ENCODE peak calls at places on chromosome 3, in eight cellular contexts. I is activated gamma-delta T cell treated with Interleukin-2 at 50 U/mL for 16 hours; W is NCI-H1436; V is pons; T is NB4; R is amniotic stem cell; U is activated CD4-positive, CD25-positive, alpha-beta regulatory T cell treated with anti-CD3 and anti-CD28 coated beads, Interleukin-2, amount 50 U/mL, for 72 hours; C is H9. Q is an unnamed sample.
A peak's percentile ranks its signal among the peaks of the same experiment; 100 is the strongest.

GRCh38 chr3:123816673-123817207 is 67.4 kb downstream of the MYLK start:
- DNase-seq in I (no peak), W (no peak), V (no peak), T (no peak), R (peak; percentile 63), U (no peak), C (no peak), Q (no peak)

GRCh38 chr3:169634618-169635236 is 28.8 kb downstream of the MECOM start:
- DNase-seq in I (no peak), W (peak; percentile 53), V (no peak), T (no peak), R (no peak), U (no peak), C (no peak), Q (no peak)

GRCh38 chr3:58164916-58165821 is 45.6 kb downstream of the DNASE1L3 start:
- DNase-seq in I (no peak), W (no peak), V (no peak), T (no peak), R (no peak), U (no peak), C (no peak), Q (no peak)

GRCh38 chr3:72205297-72205696 is 420.3 kb upstream of the PROK2 start:
- DNase-seq in I (no peak), W (no peak), V (no peak), T (no peak), R (no peak), U (no peak), C (no peak), Q (no peak)

GRCh38 chr3:127671523-127672428 is 976 bp upstream of the ABTB1 start:
- DNase-seq in I (peak; percentile 24), W (no peak), V (no peak), T (peak; percentile 33), R (no peak), U (peak; percentile 29), C (no peak), Q (peak; percentile 33)

GRCh38 chr3:26712211-26713026 is 89.8 kb downstream of the LRRC3B start:
- DNase-seq in I (no peak), W (peak; percentile 3), V (peak; percentile 64), T (peak; percentile 50), R (no peak), U (no peak), C (no peak), Q (peak; percentile 53)

GRCh38 chr3:29281265-29282228 is 676 bp downstream of the RBMS3 start:
- DNase-seq in I (no peak), W (no peak), V (peak; percentile 20), T (no peak), R (no peak), U (no peak), C (peak; percentile 29), Q (no peak)

GRCh38 chr3:110995461-110996226 is 76.0 kb upstream of the NECTIN3 start:
- DNase-seq in I (no peak), W (no peak), V (no peak), T (peak; percentile 4), R (no peak), U (no peak), C (no peak), Q (no peak)

GRCh38 chr3:183698318-183698731 is 728 bp downstream of the YEATS2 start:
- DNase-seq in I (peak; percentile 11), W (peak; percentile 34), V (peak; percentile 50), T (peak; percentile 48), R (no peak), U (no peak), C (no peak), Q (peak; percentile 38)

GRCh38 chr3:170714151-170714550 is 128.3 kb upstream of the SLC7A14 start:
- DNase-seq in I (no peak), W (no peak), V (no peak), T (no peak), R (peak; percentile 48), U (no peak), C (no peak), Q (no peak)

GRCh38 chr3:94293793-94294195 is 230.9 kb downstream of the NSUN3 start:
- DNase-seq in I (no peak), W (no peak), V (no peak), T (no peak), R (no peak), U (no peak), C (no peak), Q (no peak)

GRCh38 chr3:189572249-189572648 is 58.9 kb upstream of the TP63 start:
- DNase-seq in I (no peak), W (no peak), V (no peak), T (no peak), R (no peak), U (no peak), C (no peak), Q (no peak)

GRCh38 chr3:69094467-69095205 is 9.9 kb downstream of the ARL6IP5 start:
- DNase-seq in I (no peak), W (no peak), V (peak; percentile 77), T (peak; percentile 86), R (no peak), U (no peak), C (no peak), Q (peak; percentile 83)

GRCh38 chr3:47476644-47477199 is 981 bp upstream of the SCAP start:
- DNase-seq in I (no peak), W (no peak), V (no peak), T (no peak), R (no peak), U (no peak), C (no peak), Q (no peak)

GRCh38 chr3:93969443-93969842 is 4.3 kb downstream of the PROS1 start:
- DNase-seq in I (no peak), W (no peak), V (no peak), T (no peak), R (no peak), U (no peak), C (no peak), Q (no peak)

GRCh38 chr3:71304684-71305083 is 278.8 kb downstream of the FOXP1 start:
- DNase-seq in I (no peak), W (no peak), V (peak; percentile 80), T (no peak), R (no peak), U (no peak), C (no peak), Q (no peak)

GRCh38 chr3:112115161-112115739 is 17.8 kb downstream of the GCSAM start:
- DNase-seq in I (no peak), W (no peak), V (no peak), T (no peak), R (no peak), U (no peak), C (no peak), Q (no peak)

GRCh38 chr3:43153189-43154083 is 47.6 kb upstream of the POMGNT2 start:
- DNase-seq in I (no peak), W (no peak), V (peak; percentile 58), T (no peak), R (no peak), U (no peak), C (no peak), Q (no peak)

GRCh38 chr3:124588794-124589193 is 141.5 kb upstream of the UMPS start:
- DNase-seq in I (no peak), W (no peak), V (no peak), T (no peak), R (no peak), U (no peak), C (no peak), Q (no peak)